ENCODE peak calls at places on chromosomes 12 and 14, in five cellular contexts. Z is GM12864, P is testis, Y is mucosa of descending colon, Q is GM12865. O is an unnamed sample.
A peak's percentile ranks its signal among the peaks of the same experiment; 100 is the strongest.

GRCh38 chr12:23906329-23906728 is 43.1 kb downstream of the SOX5 start:
- DNase-seq in Z (no peak), P (no peak), Y (no peak), Q (no peak), O (no peak)

GRCh38 chr12:53172352-53172751 is 8.2 kb upstream of the ZNF740 start:
- DNase-seq in Z (no peak), P (no peak), Y (no peak), Q (no peak), O (no peak)

GRCh38 chr12:52629251-52630103 is 11.1 kb upstream of the KRT73 start:
- DNase-seq in Z (no peak), P (no peak), Y (no peak), Q (no peak), O (no peak)

GRCh38 chr12:131097247-131098177 is 143.8 kb downstream of the ADGRD1 start:
- DNase-seq in Z (no peak), P (peak; percentile 41), Y (peak; percentile 14), Q (no peak), O (no peak)

GRCh38 chr12:51393676-51394545 is 2.7 kb upstream of the GALNT6 start:
- DNase-seq in Z (no peak), P (peak; percentile 22), Y (no peak), Q (peak; percentile 79), O (peak; percentile 57)

GRCh38 chr12:24109381-24110039 is 160.0 kb upstream of the SOX5 start:
- DNase-seq in Z (peak; percentile 39), P (no peak), Y (no peak), Q (peak; percentile 64), O (no peak)

GRCh38 chr12:132720606-132721005 is 10.0 kb downstream of the PGAM5 start:
- DNase-seq in Z (no peak), P (no peak), Y (no peak), Q (no peak), O (no peak)

GRCh38 chr12:23756416-23756815 is 193.1 kb downstream of the SOX5 start:
- DNase-seq in Z (no peak), P (no peak), Y (no peak), Q (no peak), O (no peak)

GRCh38 chr14:77003960-77004710 is 24.4 kb downstream of the IRF2BPL start:
- DNase-seq in Z (no peak), P (no peak), Y (no peak), Q (no peak), O (no peak)

GRCh38 chr14:102957222-102957621 is 34.8 kb downstream of the AMN start:
- DNase-seq in Z (no peak), P (no peak), Y (no peak), Q (no peak), O (no peak)

GRCh38 chr12:53122961-53123468 is 19.7 kb downstream of the SOAT2 start:
- DNase-seq in Z (no peak), P (no peak), Y (no peak), Q (no peak), O (no peak)

GRCh38 chr12:111413442-111414086 is 7.8 kb downstream of the SH2B3 start:
- DNase-seq in Z (no peak), P (no peak), Y (peak; percentile 57), Q (no peak), O (no peak)

GRCh38 chr12:18794000-18794399 is 56.1 kb downstream of the CAPZA3 start:
- DNase-seq in Z (no peak), P (no peak), Y (no peak), Q (no peak), O (no peak)

GRCh38 chr14:100816950-100817901 is 8.7 kb upstream of the MEG3 start:
- DNase-seq in Z (no peak), P (no peak), Y (no peak), Q (no peak), O (no peak)

GRCh38 chr14:80055912-80056801 is 155.1 kb downstream of the DIO2 start:
- DNase-seq in Z (no peak), P (peak; percentile 53), Y (no peak), Q (peak; percentile 24), O (no peak)

GRCh38 chr14:51539571-51540037 is 112.1 kb upstream of the FRMD6 start:
- DNase-seq in Z (no peak), P (no peak), Y (no peak), Q (peak; percentile 17), O (peak; percentile 73)

GRCh38 chr14:94031880-94032279 is 5.7 kb downstream of the OTUB2 start:
- DNase-seq in Z (no peak), P (no peak), Y (peak; percentile 65), Q (no peak), O (no peak)

GRCh38 chr12:93094988-93095737 is 166.1 kb upstream of the EEA1 start:
- DNase-seq in Z (peak; percentile 81), P (no peak), Y (no peak), Q (peak; percentile 85), O (no peak)

GRCh38 chr14:106286697-106287290 is 760.4 kb downstream of the TMEM121 start:
- DNase-seq in Z (no peak), P (peak; percentile 66), Y (no peak), Q (peak; percentile 14), O (no peak)

GRCh38 chr12:23431006-23431405 is 518.5 kb downstream of the SOX5 start:
- DNase-seq in Z (no peak), P (no peak), Y (no peak), Q (no peak), O (no peak)

GRCh38 chr12:131458931-131459575 is 251.8 kb upstream of the SFSWAP start:
- DNase-seq in Z (no peak), P (peak; percentile 7), Y (no peak), Q (no peak), O (no peak)

GRCh38 chr14:20751963-20752562 is 6.4 kb downstream of the EDDM3A start:
- DNase-seq in Z (no peak), P (no peak), Y (no peak), Q (no peak), O (no peak)

GRCh38 chr12:117042171-117042809 is 56.9 kb downstream of the TESC start:
- DNase-seq in Z (no peak), P (peak; percentile 40), Y (no peak), Q (no peak), O (no peak)

GRCh38 chr14:72513346-72513745 is 380.6 kb downstream of the DPF3 start:
- DNase-seq in Z (no peak), P (no peak), Y (no peak), Q (no peak), O (no peak)

GRCh38 chr12:46209914-46210834 is 58.7 kb downstream of the SLC38A1 start:
- DNase-seq in Z (no peak), P (no peak), Y (peak; percentile 49), Q (peak; percentile 70), O (peak; percentile 53)

GRCh38 chr14:90561031-90561430 is 164.2 kb downstream of the CALM1 start:
- DNase-seq in Z (no peak), P (no peak), Y (no peak), Q (no peak), O (no peak)

GRCh38 chr12:32051511-32052299 is 54.9 kb upstream of the BICD1 start:
- DNase-seq in Z (no peak), P (no peak), Y (no peak), Q (no peak), O (peak; percentile 75)

GRCh38 chr14:35931346-35931745 is 105.2 kb downstream of the BRMS1L start:
- DNase-seq in Z (no peak), P (no peak), Y (no peak), Q (no peak), O (no peak)

GRCh38 chr14:35929171-35929570 is 103.0 kb downstream of the BRMS1L start:
- DNase-seq in Z (no peak), P (no peak), Y (no peak), Q (no peak), O (no peak)

GRCh38 chr14:35934499-35934898 is 108.4 kb downstream of the BRMS1L start:
- DNase-seq in Z (no peak), P (no peak), Y (no peak), Q (peak; percentile 62), O (no peak)

GRCh38 chr14:35932659-35933159 is 106.6 kb downstream of the BRMS1L start:
- DNase-seq in Z (peak; percentile 33), P (no peak), Y (no peak), Q (peak; percentile 69), O (no peak)

DNA sequence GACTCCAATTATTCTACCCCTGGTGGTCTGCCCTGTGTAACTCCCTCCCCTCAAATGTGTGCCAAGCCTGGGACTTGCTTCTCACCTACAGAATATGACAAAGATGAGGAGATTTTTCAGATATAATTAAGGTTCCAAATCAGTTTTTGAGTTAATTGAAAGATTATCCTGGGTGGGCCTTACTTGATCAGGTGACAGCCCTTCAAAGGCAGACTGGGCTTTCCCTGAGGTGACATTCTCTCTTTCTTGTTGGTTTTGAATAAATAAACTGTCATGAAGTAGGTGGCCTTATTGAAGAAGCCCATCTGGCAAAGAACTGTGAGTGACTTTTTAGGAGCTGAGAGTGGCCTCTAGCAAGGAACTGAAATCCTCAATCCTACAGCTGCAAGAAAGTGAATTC is 106.0 kb downstream of the BRMS1L start:
- DNase-seq in Z (no peak), P (no peak), Y (no peak), Q (peak; percentile 23), O (no peak)
- H3K4me3 ChIP-seq in Z (no peak overlapping the region), P (no peak overlapping the region), Y (no peak overlapping the region), Q (no peak overlapping the region), O (no peak overlapping the region)

GRCh38 chr12:10664499-10664898 is 9.4 kb downstream of the STYK1 start:
- DNase-seq in Z (no peak), P (no peak), Y (no peak), Q (no peak), O (no peak)

GRCh38 chr12:10667581-10667980 is 6.3 kb downstream of the STYK1 start:
- DNase-seq in Z (no peak), P (no peak), Y (no peak), Q (no peak), O (no peak)

GRCh38 chr12:10672231-10672868 is 1.5 kb downstream of the STYK1 start:
- DNase-seq in Z (no peak), P (no peak), Y (peak; percentile 77), Q (no peak), O (no peak)

GRCh38 chr12:10669533-10669932 is 4.3 kb downstream of the STYK1 start:
- DNase-seq in Z (no peak), P (no peak), Y (no peak), Q (no peak), O (no peak)

DNA sequence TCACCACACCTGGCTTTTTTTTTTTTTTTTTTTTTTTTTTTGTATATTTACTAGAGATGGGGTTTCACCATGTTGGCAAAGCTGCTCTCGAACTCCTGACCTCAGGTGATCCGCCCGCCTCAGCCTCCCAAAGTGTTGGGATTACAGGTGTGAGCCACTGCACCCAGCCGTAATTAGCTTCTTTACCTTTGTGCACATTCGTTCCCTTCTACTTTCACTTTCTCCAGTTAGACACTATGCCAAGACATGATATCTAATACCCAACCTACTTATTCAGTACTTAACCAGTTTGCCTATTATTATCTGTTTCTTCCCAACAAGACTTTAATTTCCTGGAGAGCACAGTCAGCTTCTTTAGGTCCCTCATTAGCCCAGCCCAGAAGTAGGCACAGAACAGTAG is 5.3 kb downstream of the STYK1 start:
- DNase-seq in Z (no peak), P (no peak), Y (no peak), Q (no peak), O (no peak)
- H3K4me3 ChIP-seq in Z (no peak overlapping the region), P (no peak overlapping the region), Y (no peak overlapping the region), Q (no peak overlapping the region), O (no peak overlapping the region)

DNA sequence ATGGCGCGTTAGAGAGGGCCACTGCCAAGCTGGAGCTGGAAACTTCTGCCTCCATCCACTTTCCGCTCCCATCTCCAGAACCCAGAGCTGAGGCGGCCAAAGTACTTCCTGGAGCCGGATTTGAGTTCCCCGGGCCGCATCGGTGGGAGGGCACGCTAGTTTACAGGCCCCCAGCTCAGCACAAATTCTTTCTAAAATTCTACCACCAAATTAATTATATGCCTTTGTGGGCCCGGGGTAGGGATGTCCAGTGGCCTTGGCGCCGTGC is 3.7 kb downstream of the RFX4 start:
- DNase-seq in Z (no peak), P (no peak), Y (no peak), Q (no peak), O (no peak)
- H3K4me3 ChIP-seq in Z (no peak overlapping the region), P (peak overlapping the region; percentile 41), Y (no peak overlapping the region), Q (no peak overlapping the region), O (no peak overlapping the region)

GRCh38 chr12:10132971-10133370 is 3.0 kb upstream of the CLEC7A start:
- DNase-seq in Z (no peak), P (no peak), Y (no peak), Q (no peak), O (no peak)
- H3K4me3 ChIP-seq in Z (no peak overlapping the region), P (no peak overlapping the region), Y (no peak overlapping the region), Q (no peak overlapping the region), O (no peak overlapping the region)

O was measured in skeletal muscle cell.